ENCODE peak calls at places on chromosomes 3 and 15, in seven cellular contexts. M is AG09309; X is fibroblast of the aortic adventitia; V is adrenal gland; W is CD4-positive, alpha-beta T cell; G is GM06990; N is cardiac muscle cell. R is an unnamed sample.

GRCh38 chr3:31103181-31103580 is 208.7 kb upstream of the GADL1 start:
- DNase-seq in M (no peak), X (no peak), V (no peak), W (no peak), G (no peak), N (no peak), R (no peak)

GRCh38 chr3:183253364-183253960 is 409 bp downstream of the B3GNT5 start:
- DNase-seq in M (no peak), X (peak; percentile 67), V (peak; percentile 77), W (no peak), G (peak; percentile 22), N (peak; percentile 86), R (peak; percentile 35)

GRCh38 chr3:57973715-57974477 is 34.3 kb upstream of the FLNB start:
- DNase-seq in M (no peak), X (no peak), V (no peak), W (no peak), G (no peak), N (no peak), R (no peak)

GRCh38 chr3:35544976-35545375 is 94.3 kb upstream of the ARPP21 start:
- DNase-seq in M (no peak), X (no peak), V (no peak), W (no peak), G (no peak), N (no peak), R (no peak)

GRCh38 chr3:132180337-132180791 is 136.8 kb upstream of the ACP3 start:
- DNase-seq in M (peak; percentile 31), X (peak; percentile 77), V (no peak), W (no peak), G (no peak), N (peak; percentile 75), R (no peak)

GRCh38 chr15:35705030-35705884 is 159.3 kb upstream of the DPH6 start:
- DNase-seq in M (no peak), X (no peak), V (peak; percentile 20), W (no peak), G (no peak), N (no peak), R (no peak)

GRCh38 chr3:155739154-155739553 is 5.7 kb downstream of the PLCH1 start:
- DNase-seq in M (no peak), X (no peak), V (no peak), W (no peak), G (no peak), N (no peak), R (no peak)

GRCh38 chr15:76196286-76196948 is 114.9 kb downstream of the ETFA start:
- DNase-seq in M (peak; percentile 64), X (peak; percentile 81), V (peak; percentile 91), W (no peak), G (peak; percentile 44), N (peak; percentile 88), R (no peak)

GRCh38 chr15:45606413-45606812 is 19.2 kb downstream of the BLOC1S6 start:
- DNase-seq in M (no peak), X (no peak), V (no peak), W (no peak), G (no peak), N (no peak), R (no peak)

GRCh38 chr3:8097690-8098089 is 403.9 kb upstream of the LMCD1 start:
- DNase-seq in M (no peak), X (no peak), V (no peak), W (no peak), G (no peak), N (no peak), R (no peak)

GRCh38 chr3:8094415-8094814 is 407.2 kb upstream of the LMCD1 start:
- DNase-seq in M (no peak), X (no peak), V (no peak), W (no peak), G (no peak), N (no peak), R (no peak)

GRCh38 chr3:8095724-8096123 is 405.9 kb upstream of the LMCD1 start:
- DNase-seq in M (no peak), X (no peak), V (no peak), W (no peak), G (no peak), N (no peak), R (no peak)
- TF ChIP-seq CTCF in M (no peak), X (peak; percentile 1), V (no peak), W (no peak), G (no peak), N (no peak), R (no peak)

DNA sequence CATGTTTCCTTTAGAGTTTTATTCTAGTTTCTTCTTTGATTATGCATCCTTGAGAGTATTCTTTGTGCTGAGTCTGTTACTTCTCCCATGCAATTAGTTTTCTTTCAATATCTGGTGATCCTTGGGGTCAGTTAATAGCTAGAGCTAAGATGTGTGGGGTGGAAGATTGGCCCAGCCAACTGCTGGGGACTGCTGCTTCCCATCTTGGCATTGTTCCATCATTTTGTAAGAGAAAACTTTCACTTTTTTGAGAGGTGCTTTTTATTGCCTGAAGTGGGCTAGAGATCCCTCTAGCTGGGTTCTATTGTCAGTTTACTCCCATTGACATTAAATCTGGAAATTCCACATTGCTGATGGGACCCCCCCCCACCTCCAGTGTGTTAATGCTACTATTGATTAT is 15.4 kb downstream of the BCL2L10 start:
- DNase-seq in M (no peak), X (peak; percentile 27), V (no peak), W (no peak), G (no peak), N (peak; percentile 58), R (no peak)
- TF ChIP-seq CTCF in M (no peak), X (no peak), V (no peak), W (no peak), G (no peak), N (no peak), R (no peak)

DNA sequence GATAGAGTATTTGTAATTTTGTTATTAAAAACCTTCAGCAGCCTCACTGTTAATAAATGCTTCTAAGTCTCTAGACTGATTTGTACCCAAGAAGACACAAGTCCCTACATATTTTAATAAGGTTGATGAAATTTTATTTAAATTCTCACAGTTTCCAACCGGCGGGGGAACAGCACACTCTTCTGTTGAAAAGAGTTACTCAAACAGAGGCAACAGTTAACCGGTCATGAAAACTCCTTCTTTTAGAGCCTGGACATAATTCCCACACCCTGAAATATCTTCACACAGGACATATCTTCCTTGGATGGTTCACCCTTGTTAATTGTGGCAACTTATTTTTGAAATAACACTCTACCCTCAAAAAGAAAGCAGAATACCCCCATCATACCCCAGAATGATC is 278.8 kb downstream of the FOXP1 start:
- DNase-seq in M (no peak), X (peak; percentile 84), V (no peak), W (peak; percentile 24), G (no peak), N (peak; percentile 77), R (no peak)
- TF ChIP-seq CTCF in M (peak; percentile 42), X (peak; percentile 65), V (no peak), W (peak; percentile 54), G (no peak), N (peak; percentile 56), R (peak; percentile 15)

DNA sequence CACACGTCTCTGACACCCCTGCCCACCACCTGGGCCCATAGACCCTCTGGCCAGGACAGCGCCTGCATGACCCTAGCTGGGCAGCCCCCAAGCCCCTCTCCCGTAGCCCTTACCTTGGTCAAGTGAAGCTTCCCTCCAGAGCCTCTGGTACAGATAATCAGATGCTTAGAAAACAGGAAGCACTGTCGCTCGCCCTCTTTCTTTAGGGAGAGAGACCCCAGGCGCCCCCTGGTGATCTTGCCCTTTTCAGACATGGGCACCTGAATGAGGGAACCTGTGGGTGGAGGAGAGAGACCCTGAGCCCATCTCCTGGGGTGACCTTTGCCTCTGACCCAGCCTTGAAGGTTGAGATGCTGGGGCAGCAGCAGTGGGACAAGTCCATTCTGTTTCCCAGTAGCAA is 65.4 kb downstream of the RASGRF1 start:
- DNase-seq in M (no peak), X (no peak), V (no peak), W (no peak), G (no peak), N (no peak), R (peak; percentile 59)
- TF ChIP-seq CTCF in M (no peak), X (peak; percentile 11), V (no peak), W (no peak), G (peak; percentile 48), N (peak; percentile 23), R (no peak)

DNA sequence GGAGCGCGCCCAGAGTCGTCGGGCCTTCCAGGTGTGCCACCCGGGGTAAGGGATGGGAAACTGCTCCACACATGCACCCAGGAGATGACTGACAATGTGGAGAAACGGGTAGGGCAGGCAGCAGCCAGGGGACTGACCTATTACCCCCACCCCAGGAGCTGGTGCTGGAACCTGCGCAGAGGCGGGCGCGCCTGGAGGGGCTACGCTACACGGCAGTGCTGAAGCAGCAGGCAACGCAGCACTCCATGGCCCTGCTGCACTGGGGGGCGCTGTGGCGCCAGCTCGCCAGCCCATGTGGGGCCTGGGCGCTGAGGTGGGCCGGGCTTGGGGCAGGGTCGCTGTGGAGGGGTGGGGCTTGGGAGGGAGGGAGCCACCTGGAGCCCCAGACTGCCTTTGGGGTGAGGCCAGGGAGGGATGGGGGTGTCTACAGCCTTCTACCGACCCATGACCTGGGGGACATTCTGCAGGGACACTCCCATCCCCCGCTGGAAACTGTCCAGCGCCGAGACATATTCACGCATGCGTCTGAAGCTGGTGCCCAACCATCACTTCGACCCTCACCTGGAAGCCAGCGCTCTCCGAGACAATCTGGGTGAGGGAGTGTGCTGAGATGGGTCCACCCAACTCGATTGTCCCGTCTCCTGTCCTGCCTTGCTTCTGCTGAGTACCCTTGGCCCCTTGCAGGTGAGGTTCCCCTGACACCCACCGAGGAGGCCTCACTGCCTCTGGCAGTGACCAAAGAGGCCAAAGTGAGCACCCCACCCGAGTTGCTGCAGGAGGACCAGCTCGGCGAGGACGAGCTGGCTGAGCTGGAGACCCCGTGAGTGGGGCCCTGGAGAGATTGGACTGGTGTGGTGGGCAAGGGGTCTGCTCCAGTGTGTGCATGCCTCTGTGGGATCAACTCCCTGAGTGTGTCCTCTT is 23.3 kb downstream of the NBEAL2 start:
- DNase-seq in M (no peak), X (no peak), V (peak; percentile 17), W (no peak), G (no peak), N (no peak), R (no peak)
- TF ChIP-seq CTCF in M (no peak), X (no peak), V (no peak), W (no peak), G (peak; percentile 6), N (no peak), R (no peak)

GRCh38 chr3:163039636-163040035 is 1543.0 kb downstream of the OTOL1 start:
- DNase-seq in M (no peak), X (no peak), V (no peak), W (no peak), G (no peak), N (no peak), R (no peak)

GRCh38 chr3:163045945-163046344 is 1549.3 kb downstream of the OTOL1 start:
- DNase-seq in M (no peak), X (no peak), V (no peak), W (no peak), G (no peak), N (no peak), R (no peak)

GRCh38 chr3:163043074-163043473 is 1546.5 kb downstream of the OTOL1 start:
- DNase-seq in M (no peak), X (peak; percentile 4), V (no peak), W (no peak), G (no peak), N (peak; percentile 32), R (no peak)
- TF ChIP-seq CTCF in M (peak; percentile 52), X (peak; percentile 15), V (no peak), W (no peak), G (no peak), N (peak; percentile 38), R (no peak)

GRCh38 chr3:112550859-112551258 is 10.9 kb downstream of the ATG3 start:
- DNase-seq in M (no peak), X (no peak), V (no peak), W (no peak), G (no peak), N (no peak), R (no peak)
- TF ChIP-seq CTCF in M (no peak), X (no peak), V (no peak), W (no peak), G (no peak), N (no peak), R (no peak)

GRCh38 chr3:44712455-44713075 is at the start of gene ZNF502:
- DNase-seq in M (peak; percentile 49), X (peak; percentile 90), V (peak; percentile 84), W (peak; percentile 58), G (peak; percentile 36), N (peak; percentile 95), R (peak; percentile 48)
- TF ChIP-seq CTCF in M (peak; percentile 42), X (peak; percentile 43), V (no peak), W (no peak), G (no peak), N (peak; percentile 40), R (no peak)